ENCODE peak calls at places on chromosomes 11 and 22, in four cellular contexts. One of them, this sample, is unnamed.

GRCh38 chr11:117668291-117668690 is 128.7 kb downstream of the DSCAML1 start:
- DNase-seq in WTC11: no peak
- DNase-seq in K562: no peak
- DNase-seq in HepG2: no peak
- DNase-seq in this sample: no peak

GRCh38 chr11:110297082-110297725 is 790 bp upstream of the RDX start:
- DNase-seq in HepG2: peak
- DNase-seq in K562: no peak
- DNase-seq in WTC11: no peak
- DNase-seq in this sample: no peak

GRCh38 chr22:40529817-40530216 is 106.7 kb downstream of the MRTFA start:
- DNase-seq in HepG2: no peak
- DNase-seq in WTC11: no peak
- DNase-seq in K562: no peak
- DNase-seq in this sample: no peak

GRCh38 chr11:57150454-57150917 is 31.3 kb upstream of the LRRC55 start:
- DNase-seq in K562: peak
- DNase-seq in WTC11: no peak
- DNase-seq in HepG2: no peak
- DNase-seq in this sample: no peak

GRCh38 chr11:79184285-79184684 is 256.5 kb downstream of the TENM4 start:
- DNase-seq in WTC11: peak
- DNase-seq in K562: no peak
- DNase-seq in HepG2: no peak
- DNase-seq in this sample: no peak

GRCh38 chr11:69889400-69890372 is 70.5 kb upstream of the FGF3 start:
- DNase-seq in K562: no peak
- DNase-seq in WTC11: no peak
- DNase-seq in HepG2: no peak
- DNase-seq in this sample: no peak

GRCh38 chr11:68843703-68844312 is 2.1 kb upstream of the CPT1A start:
- DNase-seq in WTC11: peak
- DNase-seq in K562: no peak
- DNase-seq in HepG2: peak
- DNase-seq in this sample: no peak

GRCh38 chr22:27311666-27312566 is 489.6 kb downstream of the MN1 start:
- DNase-seq in K562: no peak
- DNase-seq in WTC11: peak
- DNase-seq in HepG2: no peak
- DNase-seq in this sample: no peak

GRCh38 chr11:2804189-2804588 is 81.4 kb downstream of the CDKN1C start:
- DNase-seq in K562: no peak
- DNase-seq in WTC11: peak
- DNase-seq in HepG2: no peak
- DNase-seq in this sample: no peak

GRCh38 chr11:77181226-77181625 is 53.2 kb downstream of the MYO7A start:
- DNase-seq in WTC11: no peak
- DNase-seq in HepG2: no peak
- DNase-seq in K562: no peak
- DNase-seq in this sample: no peak

GRCh38 chr22:46149493-46149997 is 781 bp upstream of the PPARA start:
- DNase-seq in K562: no peak
- DNase-seq in HepG2: no peak
- DNase-seq in WTC11: peak
- DNase-seq in this sample: no peak

GRCh38 chr22:19177164-19178064 is 1.1 kb downstream of the SLC25A1 start:
- DNase-seq in HepG2: no peak
- DNase-seq in WTC11: peak
- DNase-seq in K562: no peak
- DNase-seq in this sample: no peak

GRCh38 chr11:132125855-132126841 is 755.7 kb downstream of the NTM start:
- DNase-seq in K562: no peak
- DNase-seq in WTC11: no peak
- DNase-seq in HepG2: no peak
- DNase-seq in this sample: no peak

GRCh38 chr11:65404638-65405339 is 17.8 kb upstream of the NEAT1 start:
- DNase-seq in WTC11: no peak
- DNase-seq in K562: no peak
- DNase-seq in HepG2: no peak
- DNase-seq in this sample: no peak

GRCh38 chr11:66639066-66639813 is 737 bp downstream of the RBM4 start:
- DNase-seq in HepG2: peak
- DNase-seq in WTC11: no peak
- DNase-seq in K562: no peak
- DNase-seq in this sample: no peak

GRCh38 chr11:109697140-109697843 is 275.3 kb downstream of the C11orf87 start:
- DNase-seq in WTC11: peak
- DNase-seq in HepG2: peak
- DNase-seq in K562: peak
- DNase-seq in this sample: peak

GRCh38 chr22:39094717-39095389 is 2.2 kb upstream of the APOBEC3H start:
- DNase-seq in K562: no peak
- DNase-seq in WTC11: no peak
- DNase-seq in HepG2: no peak
- DNase-seq in this sample: no peak

GRCh38 chr22:39098026-39098425 is 982 bp downstream of the APOBEC3H start:
- DNase-seq in HepG2: no peak
- DNase-seq in K562: no peak
- DNase-seq in WTC11: peak
- DNase-seq in this sample: peak

GRCh38 chr22:39095971-39096370 is 1.1 kb upstream of the APOBEC3H start:
- DNase-seq in HepG2: no peak
- DNase-seq in WTC11: no peak
- DNase-seq in K562: no peak
- DNase-seq in this sample: no peak

GRCh38 chr22:39098576-39098975 is 1.5 kb downstream of the APOBEC3H start:
- DNase-seq in HepG2: no peak
- DNase-seq in WTC11: no peak
- DNase-seq in K562: no peak
- DNase-seq in this sample: no peak

DNA sequence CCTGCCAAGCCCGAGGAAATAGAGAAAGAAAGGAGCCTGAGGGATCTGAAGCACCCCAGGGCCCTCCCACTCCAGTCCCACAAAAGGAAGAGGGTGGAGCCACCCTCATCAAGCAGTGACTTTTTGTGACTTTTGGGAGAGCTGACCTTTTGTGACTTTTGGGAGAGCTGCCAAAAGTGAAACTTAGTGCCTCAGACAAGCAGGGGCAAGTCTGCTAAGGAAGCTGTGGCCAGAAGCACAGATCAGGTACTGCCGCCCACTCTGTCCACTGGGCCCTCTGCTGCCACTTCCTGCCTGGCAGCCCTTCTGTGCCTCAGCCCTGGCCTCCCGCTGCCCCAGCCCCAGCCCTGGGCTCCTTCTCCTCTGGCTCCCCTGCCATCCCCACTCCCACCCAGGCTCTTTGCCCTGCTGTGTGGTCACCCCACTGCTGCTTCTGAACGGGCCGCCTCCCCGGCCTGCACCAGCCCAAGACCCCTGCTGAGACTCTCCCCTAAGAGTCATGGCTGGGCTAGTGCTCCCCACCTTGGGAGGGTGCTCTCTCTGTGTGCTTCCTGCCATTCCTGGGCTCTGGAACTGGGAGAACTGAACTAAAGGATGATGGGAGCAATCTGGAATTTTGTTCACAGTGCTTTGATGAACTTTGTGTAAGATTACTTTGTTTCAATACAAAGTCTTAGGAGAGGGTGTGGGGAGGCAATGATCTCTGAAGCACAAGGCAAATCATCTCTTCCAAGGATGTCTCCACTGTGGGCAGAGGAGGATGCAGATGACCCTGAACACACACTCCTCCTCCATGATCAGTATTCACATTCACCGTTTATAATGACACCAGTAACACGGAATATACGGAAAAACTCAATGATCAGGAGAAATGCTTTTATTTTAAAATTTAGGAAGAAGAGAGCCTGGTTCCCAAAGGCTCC is at the start of gene APOBEC3H:
- DNase-seq in WTC11: no peak
- DNase-seq in K562: no peak
- DNase-seq in HepG2: no peak
- DNase-seq in this sample: no peak
- TF ChIP-seq ELF4 in WTC11: no peak
- TF ChIP-seq ELF4 in K562: no peak
- TF ChIP-seq ELF4 in HepG2: no peak
- TF ChIP-seq ELF4 in this sample: no peak

GRCh38 chr11:23932485-23932898 is 564.4 kb upstream of the LUZP2 start:
- DNase-seq in HepG2: no peak
- DNase-seq in WTC11: no peak
- DNase-seq in K562: no peak
- DNase-seq in this sample: no peak
- TF ChIP-seq ELF4 in HepG2: no peak
- TF ChIP-seq ELF4 in WTC11: no peak
- TF ChIP-seq ELF4 in K562: no peak
- TF ChIP-seq ELF4 in this sample: no peak

DNA sequence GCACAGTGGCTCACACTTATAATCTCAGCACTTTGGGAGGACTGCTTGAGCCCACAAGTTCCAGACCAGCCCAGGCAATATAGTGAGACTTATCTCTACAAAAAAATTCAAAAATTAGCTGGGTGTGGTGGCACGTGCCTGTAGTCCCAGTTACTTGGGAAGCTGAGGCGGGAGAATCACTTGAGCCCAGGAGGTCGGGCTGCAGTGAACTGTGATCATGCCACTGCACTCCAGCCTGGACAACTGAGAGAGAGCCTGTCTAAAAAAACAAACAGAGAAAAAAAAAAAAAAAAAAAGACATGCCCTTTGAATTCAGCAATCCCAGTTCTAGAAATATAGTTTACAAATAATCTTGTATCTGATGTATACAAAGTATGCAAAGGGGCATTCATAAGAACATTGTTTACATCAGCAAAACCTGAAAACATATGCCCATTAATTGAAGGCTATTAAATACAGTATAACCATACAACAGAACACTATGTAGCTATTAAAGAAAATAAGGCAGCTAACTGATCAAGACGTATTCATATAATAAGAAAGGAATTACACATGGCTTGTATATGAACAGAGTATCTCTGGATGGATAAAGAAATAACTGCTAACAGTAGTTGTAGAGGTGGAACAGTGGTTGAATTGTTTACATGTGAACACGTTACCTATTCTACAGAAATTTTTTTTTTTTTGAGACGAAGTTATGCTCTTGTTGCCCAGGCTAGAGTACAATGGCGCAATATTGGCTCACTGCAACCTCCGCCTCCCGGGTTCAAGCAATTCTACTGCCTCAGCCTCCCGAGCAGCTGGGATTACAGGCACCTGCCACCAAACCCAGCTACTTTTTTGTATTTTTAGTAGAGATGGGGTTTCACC is 35.7 kb downstream of the CELF1 start:
- DNase-seq in WTC11: no peak
- DNase-seq in K562: no peak
- DNase-seq in HepG2: peak
- DNase-seq in this sample: no peak
- TF ChIP-seq ELF4 in WTC11: no peak
- TF ChIP-seq ELF4 in K562: no peak
- TF ChIP-seq ELF4 in HepG2: no peak
- TF ChIP-seq ELF4 in this sample: no peak

GRCh38 chr11:24375896-24376295 is 121.0 kb upstream of the LUZP2 start:
- DNase-seq in WTC11: no peak
- DNase-seq in K562: no peak
- DNase-seq in HepG2: no peak
- DNase-seq in this sample: no peak

GRCh38 chr11:24372491-24372890 is 124.4 kb upstream of the LUZP2 start:
- DNase-seq in WTC11: no peak
- DNase-seq in HepG2: no peak
- DNase-seq in K562: no peak
- DNase-seq in this sample: no peak

GRCh38 chr11:24375351-24375750 is 121.5 kb upstream of the LUZP2 start:
- DNase-seq in K562: no peak
- DNase-seq in WTC11: no peak
- DNase-seq in HepG2: no peak
- DNase-seq in this sample: no peak

DNA sequence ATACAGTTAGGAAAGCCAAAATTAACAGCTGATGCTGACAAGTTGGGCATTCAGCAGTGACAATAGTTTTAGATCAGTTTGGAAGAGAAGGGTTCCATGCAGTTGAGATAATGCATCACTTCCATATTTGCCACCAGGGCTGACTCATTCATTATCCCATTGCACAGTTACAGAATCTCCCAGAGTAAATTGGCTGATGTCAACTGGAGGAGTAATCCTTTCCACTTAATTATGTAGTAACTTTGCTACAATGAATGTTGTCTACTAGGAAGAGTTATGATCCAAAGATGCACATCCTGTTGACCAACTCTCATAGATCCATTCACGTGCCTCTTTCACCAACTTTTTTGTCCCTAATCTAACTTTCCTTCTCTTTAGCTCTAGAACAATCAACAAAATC is 123.3 kb upstream of the LUZP2 start:
- DNase-seq in WTC11: no peak
- DNase-seq in HepG2: no peak
- DNase-seq in K562: no peak
- DNase-seq in this sample: no peak
- TF ChIP-seq ELF4 in WTC11: no peak
- TF ChIP-seq ELF4 in HepG2: no peak
- TF ChIP-seq ELF4 in K562: no peak
- TF ChIP-seq ELF4 in this sample: no peak

DNA sequence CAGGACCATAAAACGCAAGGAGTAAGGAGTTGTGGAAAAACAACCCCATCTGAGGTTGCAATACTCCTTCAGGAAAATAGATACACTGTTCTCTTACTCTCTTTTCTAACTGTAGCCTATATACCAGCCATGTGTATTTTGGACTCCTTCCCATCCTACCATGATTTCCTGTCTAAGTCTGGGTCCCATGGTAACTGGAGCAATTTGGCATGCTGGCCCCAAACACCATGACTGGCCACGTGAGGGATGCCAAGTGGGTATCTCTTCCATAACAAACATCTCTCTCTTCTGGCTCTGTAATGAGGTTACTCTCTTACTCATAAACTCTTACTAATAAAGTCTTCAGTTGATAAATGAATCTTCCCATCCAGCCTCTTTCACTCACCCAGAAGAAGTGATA is 26.5 kb downstream of the ABTB2 start:
- DNase-seq in K562: no peak
- DNase-seq in WTC11: no peak
- DNase-seq in HepG2: no peak
- DNase-seq in this sample: no peak
- TF ChIP-seq ELF4 in K562: no peak
- TF ChIP-seq ELF4 in WTC11: no peak
- TF ChIP-seq ELF4 in HepG2: no peak
- TF ChIP-seq ELF4 in this sample: no peak